ENCODE peak calls at places on chromosomes 5 and 9, in eight cellular contexts. F, J, L, K, P, B, O and M are unnamed samples.

GRCh38 chr9:95952471-95952870 is 77.0 kb downstream of the ERCC6L2 start:
- DNase-seq in F (no peak), J (no peak), L (no peak), K (no peak), P (no peak), B (no peak), O (no peak), M (no peak)

GRCh38 chr5:134224905-134225779 is 731 bp downstream of the PPP2CA start:
- DNase-seq in F (peak; percentile 62), J (peak; percentile 80), L (peak; percentile 73), K (peak; percentile 55), P (peak; percentile 47), B (peak; percentile 57), O (no peak), M (peak; percentile 90)

GRCh38 chr9:3827175-3827574 is 301.4 kb upstream of the RFX3 start:
- DNase-seq in F (peak; percentile 20), J (no peak), L (peak; percentile 29), K (no peak), P (no peak), B (peak; percentile 50), O (no peak), M (no peak)

GRCh38 chr5:126525630-126526245 is 69.3 kb downstream of the ALDH7A1 start:
- DNase-seq in F (peak; percentile 79), J (no peak), L (peak; percentile 41), K (no peak), P (no peak), B (peak; percentile 43), O (no peak), M (no peak)

GRCh38 chr5:10192309-10192708 is 57.4 kb downstream of the ATPSCKMT start:
- DNase-seq in F (no peak), J (no peak), L (no peak), K (no peak), P (no peak), B (no peak), O (no peak), M (no peak)

GRCh38 chr9:76650692-76651091 is 113.5 kb upstream of the PCA3 start:
- DNase-seq in F (no peak), J (no peak), L (no peak), K (no peak), P (no peak), B (no peak), O (no peak), M (no peak)

GRCh38 chr5:172640822-172641358 is at the start of gene NEURL1B:
- DNase-seq in F (peak; percentile 87), J (peak; percentile 62), L (peak; percentile 87), K (peak; percentile 86), P (peak; percentile 71), B (peak; percentile 77), O (no peak), M (peak; percentile 91)

GRCh38 chr5:175471628-175472027 is 6.7 kb upstream of the SFXN1 start:
- DNase-seq in F (no peak), J (no peak), L (no peak), K (no peak), P (no peak), B (no peak), O (no peak), M (no peak)

GRCh38 chr5:9419794-9420193 is 126.1 kb downstream of the SEMA5A start:
- DNase-seq in F (no peak), J (no peak), L (no peak), K (no peak), P (no peak), B (no peak), O (no peak), M (no peak)

GRCh38 chr9:20315672-20316071 is 306.6 kb downstream of the MLLT3 start:
- DNase-seq in F (no peak), J (no peak), L (no peak), K (no peak), P (no peak), B (no peak), O (no peak), M (peak; percentile 31)

GRCh38 chr5:167985373-167985772 is 306.1 kb upstream of the WWC1 start:
- DNase-seq in F (no peak), J (no peak), L (no peak), K (no peak), P (no peak), B (no peak), O (no peak), M (peak; percentile 35)

GRCh38 chr9:33718987-33719386 is 76.4 kb upstream of the PRSS3 start:
- DNase-seq in F (no peak), J (no peak), L (no peak), K (no peak), P (no peak), B (no peak), O (no peak), M (no peak)

GRCh38 chr5:33852327-33852726 is 39.5 kb downstream of the ADAMTS12 start:
- DNase-seq in F (no peak), J (no peak), L (no peak), K (no peak), P (no peak), B (no peak), O (no peak), M (no peak)

GRCh38 chr5:150163035-150163434 is 3.5 kb upstream of the CDX1 start:
- DNase-seq in F (no peak), J (no peak), L (no peak), K (no peak), P (no peak), B (no peak), O (no peak), M (no peak)

GRCh38 chr9:124530216-124530615 is 23.0 kb upstream of the NR5A1 start:
- DNase-seq in F (no peak), J (no peak), L (no peak), K (no peak), P (no peak), B (no peak), O (no peak), M (no peak)

GRCh38 chr5:151002250-151002649 is 18.1 kb upstream of the GPX3 start:
- DNase-seq in F (no peak), J (peak; percentile 24), L (no peak), K (peak; percentile 33), P (no peak), B (no peak), O (no peak), M (no peak)

GRCh38 chr5:67211926-67212325 is 15.3 kb upstream of the CD180 start:
- DNase-seq in F (no peak), J (no peak), L (no peak), K (no peak), P (no peak), B (no peak), O (no peak), M (no peak)

GRCh38 chr5:14580037-14581034 is 1.3 kb upstream of the OTULINL start:
- DNase-seq in F (peak; percentile 51), J (no peak), L (no peak), K (no peak), P (no peak), B (no peak), O (no peak), M (peak; percentile 25)

GRCh38 chr5:171867786-171868185 is 82.2 kb downstream of the SMIM23 start:
- DNase-seq in F (no peak), J (no peak), L (no peak), K (no peak), P (no peak), B (no peak), O (no peak), M (no peak)

GRCh38 chr5:180558232-180558631 is 33.1 kb downstream of the SCGB3A1 start:
- DNase-seq in F (no peak), J (no peak), L (no peak), K (no peak), P (no peak), B (no peak), O (no peak), M (no peak)

GRCh38 chr9:107487521-107488399 is 1.8 kb downstream of the KLF4 start:
- DNase-seq in F (peak; percentile 73), J (no peak), L (peak; percentile 60), K (peak; percentile 33), P (peak; percentile 18), B (peak; percentile 68), O (no peak), M (peak; percentile 85)

GRCh38 chr9:15278839-15279238 is 28.2 kb downstream of the TTC39B start:
- DNase-seq in F (no peak), J (no peak), L (no peak), K (no peak), P (no peak), B (no peak), O (no peak), M (no peak)

GRCh38 chr5:142486581-142486980 is 161.8 kb upstream of the SPRY4 start:
- DNase-seq in F (no peak), J (no peak), L (no peak), K (no peak), P (no peak), B (no peak), O (no peak), M (no peak)

DNA sequence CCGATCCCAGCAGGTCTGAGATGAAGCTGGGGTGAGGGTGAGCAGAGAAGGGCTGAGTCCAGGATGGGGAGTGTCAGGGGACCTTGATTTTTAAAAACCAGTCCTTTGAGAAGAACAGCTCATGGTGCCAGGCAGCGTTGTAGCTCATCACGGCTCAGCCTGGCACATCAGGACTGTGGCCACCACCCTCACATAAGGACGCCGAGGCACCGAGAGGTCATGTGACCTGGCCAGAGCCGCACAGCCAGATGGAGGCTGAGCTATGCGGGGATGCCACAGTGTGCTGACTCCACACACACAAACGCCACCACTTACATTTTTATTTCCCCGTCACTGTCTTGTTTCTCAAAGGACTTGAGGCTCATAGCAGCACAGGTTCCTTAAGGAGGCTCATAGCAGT is 32.9 kb upstream of the CEP72 start:
- DNase-seq in F (no peak), J (no peak), L (no peak), K (no peak), P (no peak), B (peak; percentile 8), O (no peak), M (no peak)
- H3K9me3 ChIP-seq in F (peaks cover 11% of the 10 kb centered on the region), J (peaks cover 9% of the 10 kb centered on the region), L (peaks cover 8% of the 10 kb centered on the region), K (peaks cover 24% of the 10 kb centered on the region), P (no peaks in the 10 kb centered on the region), B (peaks cover 23% of the 10 kb centered on the region), O (peaks cover 9% of the 10 kb centered on the region), M (no peaks in the 10 kb centered on the region)

GRCh38 chr9:26510137-26510536 is 382.5 kb downstream of the CAAP1 start:
- DNase-seq in F (no peak), J (no peak), L (no peak), K (no peak), P (no peak), B (no peak), O (no peak), M (no peak)
- TF ChIP-seq CTCF in F (no peak), J (no peak), L (no peak), K (no peak), P (no peak), B (no peak), O (no peak), M (no peak)

DNA sequence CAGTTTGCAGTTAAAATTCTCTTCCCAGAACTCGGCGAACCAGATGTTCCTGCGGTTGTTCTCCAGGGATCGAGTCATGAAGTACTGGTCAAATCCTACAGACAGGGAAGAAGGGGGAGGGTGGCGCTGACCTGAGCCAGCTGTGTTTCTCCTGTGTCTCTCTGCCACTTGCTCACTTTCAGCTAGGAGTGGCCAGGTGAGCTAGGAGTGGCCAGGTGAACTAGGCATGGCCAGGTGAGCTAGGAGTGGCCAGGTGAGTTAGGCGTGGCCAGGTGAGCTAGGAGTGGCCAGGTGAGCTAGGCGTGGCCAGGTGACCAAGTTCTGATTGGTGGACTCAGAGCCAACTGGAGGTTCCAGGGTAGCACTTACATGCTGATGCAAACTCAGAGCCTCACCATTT is 5.8 kb downstream of the GRM6 start:
- DNase-seq in F (no peak), J (no peak), L (no peak), K (no peak), P (no peak), B (no peak), O (no peak), M (no peak)
- H3K9me3 ChIP-seq in F (peaks cover 34% of the 10 kb centered on the region), J (no peaks in the 10 kb centered on the region), L (peaks cover 38% of the 10 kb centered on the region), K (peaks cover 24% of the 10 kb centered on the region), P (no peaks in the 10 kb centered on the region), B (peaks cover 88% of the 10 kb centered on the region), O (no peaks in the 10 kb centered on the region), M (no peaks in the 10 kb centered on the region)

GRCh38 chr9:114906922-114907571 is 23.3 kb downstream of the TNFSF8 start:
- DNase-seq in F (no peak), J (no peak), L (no peak), K (peak; percentile 49), P (no peak), B (no peak), O (no peak), M (peak; percentile 72)
- TF ChIP-seq CTCF in F (peak; percentile 48), J (peak; percentile 82), L (no peak), K (peak; percentile 78), P (no peak), B (peak; percentile 31), O (peak; percentile 21), M (peak; percentile 73)